ENCODE peak calls at places on chromosomes 4 and X, in six cellular contexts. Y is HS-27A; A is AG04450; Z is ACHN; V is ureter; I is activated naive CD8-positive, alpha-beta T cell treated with anti-CD3 and anti-CD28 coated beads, Interleukin-2, amount 50 U/mL, for 24 hours. E is an unnamed sample.

GRCh38 chr4:65546882-65547281 is 123.4 kb downstream of the EPHA5 start:
- DNase-seq in Y (no peak), A (no peak), Z (no peak), V (no peak), I (no peak), E (no peak)

GRCh38 chr4:78481180-78481579 is 70.4 kb upstream of the ANXA3 start:
- DNase-seq in Y (no peak), A (peak), Z (no peak), V (no peak), I (no peak), E (peak)

GRCh38 chrX:13899607-13900006 is 82.7 kb upstream of the GPM6B start:
- DNase-seq in Y (peak), A (peak), Z (no peak), V (no peak), I (no peak), E (peak)

GRCh38 chrX:123513585-123514278 is 219.1 kb downstream of the THOC2 start:
- DNase-seq in Y (no peak), A (no peak), Z (peak), V (no peak), I (no peak), E (no peak)

GRCh38 chrX:24448762-24449161 is 16.3 kb upstream of the PDK3 start:
- DNase-seq in Y (no peak), A (no peak), Z (no peak), V (no peak), I (no peak), E (no peak)

GRCh38 chr4:69069085-69069484 is 27.2 kb upstream of the UGT2B7 start:
- DNase-seq in Y (no peak), A (no peak), Z (no peak), V (no peak), I (no peak), E (no peak)

GRCh38 chrX:26722666-26723428 is 506.9 kb downstream of the MAGEB5 start:
- DNase-seq in Y (no peak), A (no peak), Z (no peak), V (no peak), I (no peak), E (no peak)

GRCh38 chrX:47489507-47490275 is 6.7 kb upstream of the ZNF41 start:
- DNase-seq in Y (no peak), A (no peak), Z (no peak), V (no peak), I (no peak), E (no peak)

GRCh38 chr4:26263165-26263564 is 57.6 kb upstream of the RBPJ start:
- DNase-seq in Y (no peak), A (no peak), Z (no peak), V (no peak), I (no peak), E (no peak)